ENCODE peak calls at places on chromosomes 16 and 17, in four cellular contexts. B, C, X and R are unnamed samples.

GRCh38 chr16:4392382-4393242 is 21.0 kb downstream of the VASN start:
- DNase-seq in B (no peak), C (no peak), X (peak; percentile 79), R (peak; percentile 39)

GRCh38 chr17:32444301-32445074 is at the start of gene PSMD11:
- DNase-seq in B (peak; percentile 93), C (peak; percentile 95), X (peak; percentile 90), R (peak; percentile 95)

GRCh38 chr16:2142942-2143868 is 5.2 kb upstream of the RAB26 start:
- DNase-seq in B (no peak), C (no peak), X (no peak), R (no peak)

GRCh38 chr16:81366316-81366932 is 51.7 kb downstream of the GAN start:
- DNase-seq in B (peak; percentile 47), C (peak; percentile 11), X (peak; percentile 8), R (no peak)

GRCh38 chr17:64083571-64084085 is 46.3 kb downstream of the ERN1 start:
- DNase-seq in B (no peak), C (no peak), X (no peak), R (no peak)

GRCh38 chr17:8997994-8998628 is 23.2 kb upstream of the NTN1 start:
- DNase-seq in B (peak; percentile 9), C (peak; percentile 56), X (no peak), R (no peak)

GRCh38 chr17:71033336-71033735 is 864.0 kb downstream of the KCNJ2 start:
- DNase-seq in B (no peak), C (no peak), X (no peak), R (no peak)

GRCh38 chr16:9012848-9013507 is 49.3 kb upstream of the USP7 start:
- DNase-seq in B (no peak), C (no peak), X (no peak), R (no peak)

GRCh38 chr17:41654134-41654907 is 29.9 kb upstream of the KRT17 start:
- DNase-seq in B (no peak), C (no peak), X (no peak), R (no peak)

GRCh38 chr17:42660692-42661345 is 1.7 kb downstream of the TUBG2 start:
- DNase-seq in B (no peak), C (no peak), X (no peak), R (no peak)